ENCODE peak calls at places on chromosomes 11 and 22, in ten cellular contexts. One of them, this sample, is unnamed.

GRCh38 chr11:111358038-111359001 is 20.8 kb downstream of the POU2AF1 start:
- DNase-seq in cardiac muscle cell: no peak
- DNase-seq in GM23338: no peak
- DNase-seq in tibial artery: no peak
- DNase-seq in ovary: no peak
- DNase-seq in left lung: no peak
- DNase-seq in colonic mucosa: no peak
- DNase-seq in CD4-positive, alpha-beta memory T cell: no peak
- DNase-seq in stomach: peak
- DNase-seq in suprapubic skin: no peak
- DNase-seq in this sample: no peak

GRCh38 chr11:103601230-103601846 is 435.1 kb upstream of the DDI1 start:
- DNase-seq in cardiac muscle cell: peak
- DNase-seq in GM23338: peak
- DNase-seq in tibial artery: no peak
- DNase-seq in ovary: no peak
- DNase-seq in left lung: no peak
- DNase-seq in colonic mucosa: peak
- DNase-seq in CD4-positive, alpha-beta memory T cell: peak
- DNase-seq in stomach: no peak
- DNase-seq in suprapubic skin: no peak
- DNase-seq in this sample: no peak

GRCh38 chr11:64810891-64811272 is 531 bp upstream of the MEN1 start:
- DNase-seq in cardiac muscle cell: no peak
- DNase-seq in GM23338: peak
- DNase-seq in tibial artery: peak
- DNase-seq in ovary: no peak
- DNase-seq in left lung: no peak
- DNase-seq in colonic mucosa: peak
- DNase-seq in CD4-positive, alpha-beta memory T cell: peak
- DNase-seq in stomach: peak
- DNase-seq in suprapubic skin: no peak
- DNase-seq in this sample: no peak

GRCh38 chr22:29798318-29798717 is 31.1 kb downstream of the UQCR10 start:
- DNase-seq in cardiac muscle cell: no peak
- DNase-seq in GM23338: no peak
- DNase-seq in tibial artery: no peak
- DNase-seq in ovary: no peak
- DNase-seq in left lung: no peak
- DNase-seq in colonic mucosa: no peak
- DNase-seq in CD4-positive, alpha-beta memory T cell: no peak
- DNase-seq in stomach: no peak
- DNase-seq in suprapubic skin: no peak
- DNase-seq in this sample: no peak

GRCh38 chr22:18022851-18023250 is 1.5 kb downstream of the MICAL3 start:
- DNase-seq in cardiac muscle cell: no peak
- DNase-seq in GM23338: no peak
- DNase-seq in tibial artery: no peak
- DNase-seq in ovary: no peak
- DNase-seq in left lung: no peak
- DNase-seq in colonic mucosa: no peak
- DNase-seq in CD4-positive, alpha-beta memory T cell: no peak
- DNase-seq in stomach: no peak
- DNase-seq in suprapubic skin: no peak
- DNase-seq in this sample: no peak

GRCh38 chr11:8384199-8384821 is 120.6 kb upstream of the LMO1 start:
- DNase-seq in cardiac muscle cell: peak
- DNase-seq in GM23338: peak
- DNase-seq in tibial artery: no peak
- DNase-seq in ovary: peak
- DNase-seq in left lung: peak
- DNase-seq in colonic mucosa: no peak
- DNase-seq in CD4-positive, alpha-beta memory T cell: no peak
- DNase-seq in stomach: peak
- DNase-seq in suprapubic skin: peak
- DNase-seq in this sample: peak

GRCh38 chr11:12626616-12627015 is 47.6 kb upstream of the TEAD1 start:
- DNase-seq in cardiac muscle cell: no peak
- DNase-seq in GM23338: no peak
- DNase-seq in tibial artery: no peak
- DNase-seq in ovary: no peak
- DNase-seq in left lung: no peak
- DNase-seq in colonic mucosa: no peak
- DNase-seq in CD4-positive, alpha-beta memory T cell: no peak
- DNase-seq in stomach: no peak
- DNase-seq in suprapubic skin: no peak
- DNase-seq in this sample: no peak

GRCh38 chr11:117199061-117199915 is at the start of gene TAGLN:
- DNase-seq in cardiac muscle cell: peak
- DNase-seq in GM23338: peak
- DNase-seq in tibial artery: peak
- DNase-seq in ovary: peak
- DNase-seq in left lung: peak
- DNase-seq in colonic mucosa: peak
- DNase-seq in CD4-positive, alpha-beta memory T cell: no peak
- DNase-seq in stomach: peak
- DNase-seq in suprapubic skin: no peak
- DNase-seq in this sample: peak

GRCh38 chr11:111539426-111540113 is 950 bp upstream of the LAYN start:
- DNase-seq in cardiac muscle cell: no peak
- DNase-seq in GM23338: no peak
- DNase-seq in tibial artery: no peak
- DNase-seq in ovary: no peak
- DNase-seq in left lung: no peak
- DNase-seq in colonic mucosa: no peak
- DNase-seq in CD4-positive, alpha-beta memory T cell: no peak
- DNase-seq in stomach: no peak
- DNase-seq in suprapubic skin: no peak
- DNase-seq in this sample: no peak

DNA sequence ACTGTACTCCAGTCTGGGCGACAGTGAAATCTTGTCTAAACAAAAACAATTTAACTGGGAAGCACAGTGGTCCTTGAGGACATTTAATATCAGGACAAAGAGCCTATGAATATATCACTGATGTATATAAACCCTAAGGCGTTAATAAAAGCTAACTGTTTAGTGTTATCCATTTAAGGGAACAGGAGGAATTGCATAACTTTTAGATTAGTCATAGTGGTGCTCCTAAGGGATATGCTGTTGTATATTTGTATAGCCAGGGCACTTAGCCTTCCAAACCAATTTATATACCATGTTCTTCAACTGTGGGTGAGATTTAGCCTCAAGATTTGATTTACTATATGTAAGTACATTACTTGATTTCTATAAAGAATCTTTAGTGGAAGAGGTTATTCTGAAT is 3.0 kb upstream of the CHEK1 start:
- DNase-seq in cardiac muscle cell: no peak
- DNase-seq in GM23338: no peak
- DNase-seq in tibial artery: no peak
- DNase-seq in ovary: no peak
- DNase-seq in left lung: no peak
- DNase-seq in colonic mucosa: no peak
- DNase-seq in CD4-positive, alpha-beta memory T cell: no peak
- DNase-seq in stomach: no peak
- DNase-seq in suprapubic skin: no peak
- DNase-seq in this sample: no peak
- H3K27ac ChIP-seq in cardiac muscle cell: no peak
- H3K27ac ChIP-seq in GM23338: no peak
- H3K27ac ChIP-seq in tibial artery: peak
- H3K27ac ChIP-seq in ovary: no peak
- H3K27ac ChIP-seq in left lung: no peak
- H3K27ac ChIP-seq in colonic mucosa: no peak
- H3K27ac ChIP-seq in CD4-positive, alpha-beta memory T cell: no peak
- H3K27ac ChIP-seq in stomach: no peak
- H3K27ac ChIP-seq in suprapubic skin: no peak
- H3K27ac ChIP-seq in this sample: no peak

DNA sequence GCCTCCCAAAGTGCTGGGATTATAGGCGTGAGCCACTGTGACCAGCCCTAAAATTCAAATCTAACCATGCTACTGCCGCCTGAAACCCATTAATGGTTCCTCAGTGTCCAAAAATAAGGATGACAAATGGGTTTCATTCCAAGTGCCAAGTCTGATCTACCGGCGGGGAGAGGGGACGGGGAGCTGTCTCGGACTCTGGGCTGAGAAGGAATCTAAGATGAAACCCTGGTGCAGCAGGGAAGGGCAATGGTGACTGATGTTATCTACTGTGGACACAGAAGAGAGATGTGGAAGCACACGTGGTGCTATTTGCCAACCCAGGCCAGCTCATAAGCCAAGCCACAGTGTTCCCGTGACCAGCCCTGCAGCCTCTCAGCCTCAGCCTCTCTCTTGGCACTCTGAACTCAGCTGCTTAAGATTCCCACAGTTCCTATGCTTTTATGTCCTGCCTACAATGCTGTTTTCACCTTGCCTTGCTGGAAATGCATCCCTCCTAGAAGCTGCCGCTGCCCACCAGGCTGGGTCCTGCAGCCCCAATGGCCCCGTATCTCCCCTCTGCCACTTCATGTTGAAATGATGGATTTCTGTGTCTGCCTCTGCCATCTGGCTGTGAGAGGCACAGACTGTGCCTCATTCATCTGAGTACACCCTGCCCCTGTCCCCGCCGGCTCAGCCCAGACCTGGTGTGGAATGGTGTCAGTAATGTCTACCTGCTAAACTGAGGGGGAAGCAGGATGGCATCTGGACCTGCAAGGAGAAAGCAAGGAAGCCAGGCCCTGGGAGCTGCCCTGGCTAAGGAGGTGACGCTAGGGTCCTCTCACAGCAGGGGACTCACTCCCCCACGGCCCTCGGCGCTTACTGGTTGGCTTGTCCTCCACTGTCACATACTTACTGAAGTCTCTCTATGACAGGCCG is 48.5 kb downstream of the TPBGL start:
- DNase-seq in cardiac muscle cell: no peak
- DNase-seq in GM23338: no peak
- DNase-seq in tibial artery: peak
- DNase-seq in ovary: no peak
- DNase-seq in left lung: no peak
- DNase-seq in colonic mucosa: no peak
- DNase-seq in CD4-positive, alpha-beta memory T cell: no peak
- DNase-seq in stomach: no peak
- DNase-seq in suprapubic skin: no peak
- DNase-seq in this sample: no peak
- H3K27ac ChIP-seq in cardiac muscle cell: no peak
- H3K27ac ChIP-seq in GM23338: no peak
- H3K27ac ChIP-seq in tibial artery: no peak
- H3K27ac ChIP-seq in ovary: no peak
- H3K27ac ChIP-seq in left lung: no peak
- H3K27ac ChIP-seq in colonic mucosa: no peak
- H3K27ac ChIP-seq in CD4-positive, alpha-beta memory T cell: no peak
- H3K27ac ChIP-seq in stomach: no peak
- H3K27ac ChIP-seq in suprapubic skin: no peak
- H3K27ac ChIP-seq in this sample: no peak

GRCh38 chr22:44361391-44362126 is 48.8 kb upstream of the SHISAL1 start:
- DNase-seq in cardiac muscle cell: no peak
- DNase-seq in GM23338: no peak
- DNase-seq in tibial artery: no peak
- DNase-seq in ovary: peak
- DNase-seq in left lung: no peak
- DNase-seq in colonic mucosa: no peak
- DNase-seq in CD4-positive, alpha-beta memory T cell: no peak
- DNase-seq in stomach: no peak
- DNase-seq in suprapubic skin: no peak
- DNase-seq in this sample: peak
- H3K27ac ChIP-seq in cardiac muscle cell: no peak
- H3K27ac ChIP-seq in GM23338: no peak
- H3K27ac ChIP-seq in tibial artery: peak
- H3K27ac ChIP-seq in ovary: no peak
- H3K27ac ChIP-seq in left lung: no peak
- H3K27ac ChIP-seq in colonic mucosa: peak
- H3K27ac ChIP-seq in CD4-positive, alpha-beta memory T cell: no peak
- H3K27ac ChIP-seq in stomach: peak
- H3K27ac ChIP-seq in suprapubic skin: no peak
- H3K27ac ChIP-seq in this sample: no peak

DNA sequence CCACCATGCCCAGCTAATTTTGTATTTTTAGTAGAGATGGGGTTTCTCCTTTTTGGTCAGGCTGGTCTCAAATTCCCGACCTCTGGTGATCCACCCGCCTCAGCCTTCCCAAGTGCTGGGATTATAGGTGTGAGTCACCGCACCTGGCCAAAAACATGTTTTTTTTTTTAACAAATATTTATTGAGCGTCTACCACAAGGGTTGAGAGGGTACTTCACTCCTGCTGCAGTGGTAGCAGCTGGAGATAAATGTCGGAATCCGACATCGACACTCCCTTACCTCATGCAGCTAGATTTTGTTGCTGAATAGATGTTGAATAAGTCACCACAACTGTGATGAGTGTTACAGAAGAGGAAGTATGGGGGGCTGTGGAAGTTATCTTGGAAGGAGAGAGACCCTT is 971 bp downstream of the DNAJB13 start:
- DNase-seq in cardiac muscle cell: no peak
- DNase-seq in GM23338: no peak
- DNase-seq in tibial artery: no peak
- DNase-seq in ovary: no peak
- DNase-seq in left lung: no peak
- DNase-seq in colonic mucosa: no peak
- DNase-seq in CD4-positive, alpha-beta memory T cell: no peak
- DNase-seq in stomach: no peak
- DNase-seq in suprapubic skin: no peak
- DNase-seq in this sample: no peak
- H3K27ac ChIP-seq in cardiac muscle cell: no peak
- H3K27ac ChIP-seq in GM23338: no peak
- H3K27ac ChIP-seq in tibial artery: no peak
- H3K27ac ChIP-seq in ovary: no peak
- H3K27ac ChIP-seq in left lung: no peak
- H3K27ac ChIP-seq in colonic mucosa: no peak
- H3K27ac ChIP-seq in CD4-positive, alpha-beta memory T cell: no peak
- H3K27ac ChIP-seq in stomach: no peak
- H3K27ac ChIP-seq in suprapubic skin: no peak
- H3K27ac ChIP-seq in this sample: no peak

DNA sequence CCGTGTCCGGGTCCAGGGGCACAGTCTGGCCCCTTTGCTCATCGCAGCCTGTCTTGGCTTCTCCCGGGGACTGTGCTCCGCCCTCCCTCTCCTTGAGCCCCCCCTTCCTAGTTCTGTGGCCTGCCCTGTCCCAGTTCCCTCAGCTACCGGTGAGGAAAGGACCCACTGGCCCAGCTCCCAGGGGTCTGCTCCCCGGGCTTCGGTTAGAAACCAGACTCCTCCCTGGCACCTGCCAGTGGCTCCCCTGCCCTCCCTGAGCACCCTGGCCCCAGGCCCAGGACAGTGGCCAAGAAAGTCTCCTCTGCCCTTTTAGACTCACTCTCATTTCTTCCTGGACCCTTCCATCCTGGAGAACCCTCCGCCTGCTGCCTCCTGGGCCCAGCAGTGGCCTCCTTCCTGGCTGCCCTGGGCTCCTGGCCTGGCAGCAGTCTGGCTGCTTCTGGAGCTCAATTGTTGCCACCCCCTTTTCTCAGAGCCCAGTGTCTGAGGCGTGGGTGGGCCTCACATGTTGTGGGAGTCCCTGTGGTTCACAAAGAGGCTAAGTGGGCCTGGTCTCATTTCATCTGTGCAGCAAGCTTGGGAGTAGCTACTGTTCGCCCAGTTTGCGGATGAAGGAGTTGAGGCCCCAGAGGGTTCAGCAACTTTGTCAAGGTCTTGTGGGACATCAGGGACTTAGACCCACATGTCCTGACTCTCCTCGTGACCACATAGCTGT is 12.6 kb downstream of the PRDM11 start:
- DNase-seq in cardiac muscle cell: no peak
- DNase-seq in GM23338: no peak
- DNase-seq in tibial artery: no peak
- DNase-seq in ovary: no peak
- DNase-seq in left lung: no peak
- DNase-seq in colonic mucosa: no peak
- DNase-seq in CD4-positive, alpha-beta memory T cell: no peak
- DNase-seq in stomach: no peak
- DNase-seq in suprapubic skin: peak
- DNase-seq in this sample: no peak
- H3K27ac ChIP-seq in cardiac muscle cell: peak
- H3K27ac ChIP-seq in GM23338: no peak
- H3K27ac ChIP-seq in tibial artery: peak
- H3K27ac ChIP-seq in ovary: no peak
- H3K27ac ChIP-seq in left lung: no peak
- H3K27ac ChIP-seq in colonic mucosa: no peak
- H3K27ac ChIP-seq in CD4-positive, alpha-beta memory T cell: no peak
- H3K27ac ChIP-seq in stomach: peak
- H3K27ac ChIP-seq in suprapubic skin: peak
- H3K27ac ChIP-seq in this sample: peak

This sample was measured in lower lobe of right lung.